ENCODE peak calls at places on chromosomes 1 and 21, in six cellular contexts. One of them, this sample, is unnamed.

GRCh38 chr1:41380979-41381690 is 19.9 kb downstream of the FOXO6 start:
- DNase-seq in cardiac muscle cell: no peak
- DNase-seq in uterus: peak; percentile 82
- DNase-seq in mammary epithelial cell: no peak
- DNase-seq in lung: no peak
- DNase-seq in esophagus squamous epithelium: no peak
- DNase-seq in this sample: peak; percentile 67

GRCh38 chr1:230002164-230002803 is 64.8 kb upstream of the GALNT2 start:
- DNase-seq in uterus: no peak
- DNase-seq in esophagus squamous epithelium: no peak
- DNase-seq in mammary epithelial cell: no peak
- DNase-seq in lung: no peak
- DNase-seq in cardiac muscle cell: no peak
- DNase-seq in this sample: peak; percentile 80

GRCh38 chr1:60970081-60970509 is 112.3 kb upstream of the NFIA start:
- DNase-seq in uterus: no peak
- DNase-seq in mammary epithelial cell: peak; percentile 46
- DNase-seq in cardiac muscle cell: peak; percentile 29
- DNase-seq in esophagus squamous epithelium: no peak
- DNase-seq in lung: no peak
- DNase-seq in this sample: no peak

GRCh38 chr1:9239622-9240401 is 5.2 kb downstream of the H6PD start:
- DNase-seq in cardiac muscle cell: no peak
- DNase-seq in esophagus squamous epithelium: no peak
- DNase-seq in mammary epithelial cell: peak; percentile 57
- DNase-seq in uterus: peak; percentile 66
- DNase-seq in lung: peak; percentile 68
- DNase-seq in this sample: peak; percentile 65

GRCh38 chr1:171772312-171772711 is 9.1 kb upstream of the METTL13 start:
- DNase-seq in mammary epithelial cell: no peak
- DNase-seq in esophagus squamous epithelium: no peak
- DNase-seq in cardiac muscle cell: no peak
- DNase-seq in lung: no peak
- DNase-seq in uterus: no peak
- DNase-seq in this sample: no peak

GRCh38 chr1:15948600-15949452 is 27.1 kb downstream of the ZBTB17 start:
- DNase-seq in cardiac muscle cell: no peak
- DNase-seq in uterus: peak; percentile 85
- DNase-seq in lung: peak; percentile 89
- DNase-seq in esophagus squamous epithelium: no peak
- DNase-seq in mammary epithelial cell: peak; percentile 94
- DNase-seq in this sample: peak; percentile 82

GRCh38 chr1:8026976-8027747 is 1.1 kb upstream of the ERRFI1 start:
- DNase-seq in uterus: peak; percentile 46
- DNase-seq in mammary epithelial cell: no peak
- DNase-seq in lung: peak; percentile 72
- DNase-seq in esophagus squamous epithelium: no peak
- DNase-seq in cardiac muscle cell: no peak
- DNase-seq in this sample: peak; percentile 38

GRCh38 chr1:12072741-12073140 is 9.6 kb downstream of the TNFRSF8 start:
- DNase-seq in mammary epithelial cell: no peak
- DNase-seq in uterus: no peak
- DNase-seq in lung: no peak
- DNase-seq in cardiac muscle cell: no peak
- DNase-seq in esophagus squamous epithelium: no peak
- DNase-seq in this sample: no peak

GRCh38 chr1:225415967-225416745 is 11.7 kb downstream of the LBR start:
- DNase-seq in uterus: no peak
- DNase-seq in lung: no peak
- DNase-seq in cardiac muscle cell: no peak
- DNase-seq in mammary epithelial cell: no peak
- DNase-seq in esophagus squamous epithelium: no peak
- DNase-seq in this sample: no peak

GRCh38 chr1:11869104-11869503 is 10.4 kb upstream of the NPPB start:
- DNase-seq in esophagus squamous epithelium: no peak
- DNase-seq in cardiac muscle cell: no peak
- DNase-seq in uterus: no peak
- DNase-seq in mammary epithelial cell: no peak
- DNase-seq in lung: no peak
- DNase-seq in this sample: no peak

GRCh38 chr1:14777516-14778506 is 179.3 kb downstream of the KAZN start:
- DNase-seq in mammary epithelial cell: no peak
- DNase-seq in cardiac muscle cell: no peak
- DNase-seq in uterus: no peak
- DNase-seq in esophagus squamous epithelium: no peak
- DNase-seq in lung: no peak
- DNase-seq in this sample: no peak

GRCh38 chr1:58477390-58477789 is 69.1 kb downstream of the OMA1 start:
- DNase-seq in lung: no peak
- DNase-seq in mammary epithelial cell: peak; percentile 34
- DNase-seq in esophagus squamous epithelium: no peak
- DNase-seq in uterus: no peak
- DNase-seq in cardiac muscle cell: no peak
- DNase-seq in this sample: no peak

GRCh38 chr1:245154429-245155185 is at the start of gene KIF26B:
- DNase-seq in cardiac muscle cell: peak; percentile 89
- DNase-seq in esophagus squamous epithelium: no peak
- DNase-seq in lung: no peak
- DNase-seq in mammary epithelial cell: peak; percentile 67
- DNase-seq in uterus: no peak
- DNase-seq in this sample: no peak

GRCh38 chr1:245156736-245157505 is 2.1 kb downstream of the KIF26B start:
- DNase-seq in lung: no peak
- DNase-seq in uterus: no peak
- DNase-seq in esophagus squamous epithelium: no peak
- DNase-seq in cardiac muscle cell: peak; percentile 30
- DNase-seq in mammary epithelial cell: peak; percentile 3
- DNase-seq in this sample: no peak

GRCh38 chr1:245156041-245156735 is 1.4 kb downstream of the KIF26B start:
- DNase-seq in uterus: peak; percentile 60
- DNase-seq in lung: peak; percentile 87
- DNase-seq in esophagus squamous epithelium: no peak
- DNase-seq in mammary epithelial cell: peak; percentile 82
- DNase-seq in cardiac muscle cell: peak; percentile 91
- DNase-seq in this sample: peak; percentile 77

GRCh38 chr1:245153645-245154428 is 948 bp upstream of the KIF26B start:
- DNase-seq in uterus: no peak
- DNase-seq in lung: no peak
- DNase-seq in mammary epithelial cell: peak; percentile 17
- DNase-seq in esophagus squamous epithelium: no peak
- DNase-seq in cardiac muscle cell: peak; percentile 67
- DNase-seq in this sample: peak; percentile 59

DNA sequence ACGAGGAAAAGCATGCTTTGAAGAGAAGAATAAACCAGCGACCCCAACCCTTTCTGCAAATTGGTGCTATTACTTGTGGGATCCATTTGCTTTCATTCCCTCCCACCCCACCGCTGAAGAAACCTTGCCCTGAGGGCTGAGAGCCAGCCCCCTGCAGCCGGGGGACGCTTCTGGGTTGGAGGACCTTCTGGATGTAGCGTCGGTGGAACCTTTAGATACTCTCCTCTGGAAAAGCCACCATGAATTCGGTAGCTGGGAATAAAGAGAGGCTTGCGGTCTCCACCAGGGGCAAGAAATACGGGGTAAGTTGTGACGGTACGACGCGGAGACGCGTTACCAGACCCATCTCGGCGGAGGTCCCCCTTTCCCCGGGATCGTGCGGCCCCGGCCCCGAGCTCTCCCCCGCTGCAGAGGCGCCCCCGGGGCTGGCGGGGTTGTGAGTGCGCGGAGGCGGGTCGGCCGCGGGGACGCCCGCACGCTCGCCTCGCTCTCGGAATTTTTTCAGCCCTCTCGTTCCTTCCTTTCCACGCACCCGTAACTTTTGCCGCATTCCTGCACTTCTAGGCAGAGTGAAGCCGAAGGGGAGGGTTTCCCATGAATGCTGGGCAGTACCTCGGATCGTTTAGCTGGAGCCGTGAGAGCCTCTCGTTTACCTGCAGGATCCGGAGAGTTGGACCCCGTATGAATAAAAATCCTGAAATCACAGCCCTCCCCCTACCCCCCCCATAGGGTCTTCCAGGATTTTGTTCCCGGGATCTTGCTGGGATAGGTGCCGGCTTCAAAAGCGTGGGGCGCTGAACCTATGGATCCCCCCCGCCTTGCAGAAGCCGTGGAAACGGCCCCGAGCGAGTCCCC is 628 bp downstream of the KIF26B start:
- DNase-seq in cardiac muscle cell: peak; percentile 53
- DNase-seq in lung: no peak
- DNase-seq in esophagus squamous epithelium: no peak
- DNase-seq in mammary epithelial cell: peak; percentile 29
- DNase-seq in uterus: no peak
- DNase-seq in this sample: no peak
- H3K27me3 ChIP-seq in cardiac muscle cell: no peaks in the 10 kb centered on the region
- H3K27me3 ChIP-seq in lung: no peaks in the 10 kb centered on the region
- H3K27me3 ChIP-seq in esophagus squamous epithelium: peaks cover 87% of the 10 kb centered on the region
- H3K27me3 ChIP-seq in mammary epithelial cell: no peaks in the 10 kb centered on the region
- H3K27me3 ChIP-seq in uterus: peaks cover 6% of the 10 kb centered on the region
- H3K27me3 ChIP-seq in this sample: no peaks in the 10 kb centered on the region

GRCh38 chr1:109704173-109704572 is 7.9 kb upstream of the GSTM5 start:
- DNase-seq in uterus: no peak
- DNase-seq in mammary epithelial cell: no peak
- DNase-seq in lung: no peak
- DNase-seq in esophagus squamous epithelium: no peak
- DNase-seq in cardiac muscle cell: no peak
- DNase-seq in this sample: no peak

DNA sequence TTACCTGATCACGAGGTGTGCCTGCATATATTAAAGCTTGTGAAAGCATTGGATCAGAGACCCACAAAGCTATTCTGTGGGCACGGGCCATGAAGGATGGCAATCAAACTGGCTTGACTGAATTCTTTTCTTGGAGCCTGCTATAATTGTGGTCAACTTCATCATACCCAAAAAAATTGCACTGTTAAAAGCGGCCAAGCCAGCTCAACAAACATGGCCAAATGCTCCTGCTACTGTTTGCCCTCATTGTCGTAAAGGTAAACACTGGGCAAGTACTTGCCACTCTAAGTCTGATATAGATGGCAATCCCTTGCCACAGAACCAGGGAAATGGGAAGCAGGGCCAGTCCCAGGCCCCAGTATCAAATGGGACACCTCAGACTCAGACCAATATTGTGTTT is 6.6 kb upstream of the GSTM5 start:
- DNase-seq in cardiac muscle cell: no peak
- DNase-seq in lung: peak; percentile 28
- DNase-seq in esophagus squamous epithelium: no peak
- DNase-seq in mammary epithelial cell: no peak
- DNase-seq in uterus: no peak
- DNase-seq in this sample: no peak
- H3K9me3 ChIP-seq in cardiac muscle cell: no peaks in the 10 kb centered on the region
- H3K9me3 ChIP-seq in lung: no peaks in the 10 kb centered on the region
- H3K9me3 ChIP-seq in esophagus squamous epithelium: peaks cover 26% of the 10 kb centered on the region
- H3K9me3 ChIP-seq in mammary epithelial cell: peaks cover 3% of the 10 kb centered on the region
- H3K9me3 ChIP-seq in uterus: no peaks in the 10 kb centered on the region
- H3K9me3 ChIP-seq in this sample: no peaks in the 10 kb centered on the region

DNA sequence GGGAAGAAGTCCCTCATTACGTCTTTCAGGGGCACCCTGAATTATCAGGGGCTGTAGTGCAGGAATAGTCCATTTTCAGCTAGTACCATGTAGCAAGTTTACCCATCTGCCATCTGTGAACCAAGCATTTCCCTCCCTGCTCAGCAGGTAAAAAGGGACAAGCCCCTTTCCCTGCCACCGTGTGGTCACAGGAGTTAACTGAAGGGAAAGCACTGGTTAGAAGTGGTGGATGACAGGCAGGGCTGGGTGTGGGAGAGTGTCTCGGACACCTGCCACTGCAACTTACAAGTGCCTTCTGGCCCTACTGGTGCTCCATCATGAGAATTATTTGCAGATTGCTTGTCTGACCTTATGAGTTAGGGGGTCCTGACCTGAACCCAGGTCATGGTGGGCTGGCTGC is 32.0 kb upstream of the IGSF5 start:
- DNase-seq in esophagus squamous epithelium: no peak
- DNase-seq in cardiac muscle cell: peak; percentile 72
- DNase-seq in uterus: no peak
- DNase-seq in mammary epithelial cell: no peak
- DNase-seq in lung: no peak
- DNase-seq in this sample: no peak
- H3K27me3 ChIP-seq in esophagus squamous epithelium: peaks cover 6% of the 10 kb centered on the region
- H3K27me3 ChIP-seq in cardiac muscle cell: no peaks in the 10 kb centered on the region
- H3K27me3 ChIP-seq in uterus: no peaks in the 10 kb centered on the region
- H3K27me3 ChIP-seq in mammary epithelial cell: no peaks in the 10 kb centered on the region
- H3K27me3 ChIP-seq in lung: no peaks in the 10 kb centered on the region
- H3K27me3 ChIP-seq in this sample: peaks cover 3% of the 10 kb centered on the region

DNA sequence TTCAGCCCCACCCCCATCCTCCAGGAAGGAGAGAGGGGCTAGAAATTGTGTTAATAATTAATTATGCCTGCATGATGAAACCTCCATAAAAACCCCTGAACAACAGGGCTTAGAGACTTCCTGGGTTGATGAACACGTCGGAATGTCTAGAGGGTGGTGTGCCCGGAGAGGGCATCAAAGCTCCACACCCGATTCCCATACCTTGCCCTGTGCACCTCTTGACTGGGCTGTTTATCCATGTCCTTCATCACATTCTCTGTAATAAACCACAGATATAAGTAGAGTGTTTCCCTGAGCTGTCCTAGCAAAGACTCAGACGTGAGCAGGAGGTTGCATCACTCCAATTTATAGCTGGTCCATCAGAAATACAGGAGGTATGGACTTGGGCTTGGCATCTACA is 624.0 kb downstream of the NPHP4 start:
- DNase-seq in esophagus squamous epithelium: no peak
- DNase-seq in cardiac muscle cell: no peak
- DNase-seq in lung: no peak
- DNase-seq in mammary epithelial cell: no peak
- DNase-seq in uterus: no peak
- DNase-seq in this sample: no peak
- H3K9me3 ChIP-seq in esophagus squamous epithelium: peaks cover 5% of the 10 kb centered on the region
- H3K9me3 ChIP-seq in cardiac muscle cell: no peaks in the 10 kb centered on the region
- H3K9me3 ChIP-seq in lung: peaks cover 7% of the 10 kb centered on the region
- H3K9me3 ChIP-seq in mammary epithelial cell: peaks cover 17% of the 10 kb centered on the region
- H3K9me3 ChIP-seq in uterus: no peaks in the 10 kb centered on the region
- H3K9me3 ChIP-seq in this sample: no peaks in the 10 kb centered on the region

GRCh38 chr1:18654599-18654998 is 24.0 kb downstream of the PAX7 start:
- DNase-seq in uterus: no peak
- DNase-seq in cardiac muscle cell: no peak
- DNase-seq in lung: no peak
- DNase-seq in esophagus squamous epithelium: no peak
- DNase-seq in mammary epithelial cell: no peak
- DNase-seq in this sample: no peak
- H3K27me3 ChIP-seq in uterus: no peaks in the 10 kb centered on the region
- H3K27me3 ChIP-seq in cardiac muscle cell: peaks cover 96% of the 10 kb centered on the region
- H3K27me3 ChIP-seq in lung: peaks cover 8% of the 10 kb centered on the region
- H3K27me3 ChIP-seq in esophagus squamous epithelium: peaks cover 100% of the 10 kb centered on the region
- H3K27me3 ChIP-seq in mammary epithelial cell: peaks cover 8% of the 10 kb centered on the region
- H3K27me3 ChIP-seq in this sample: peaks cover 44% of the 10 kb centered on the region

DNA sequence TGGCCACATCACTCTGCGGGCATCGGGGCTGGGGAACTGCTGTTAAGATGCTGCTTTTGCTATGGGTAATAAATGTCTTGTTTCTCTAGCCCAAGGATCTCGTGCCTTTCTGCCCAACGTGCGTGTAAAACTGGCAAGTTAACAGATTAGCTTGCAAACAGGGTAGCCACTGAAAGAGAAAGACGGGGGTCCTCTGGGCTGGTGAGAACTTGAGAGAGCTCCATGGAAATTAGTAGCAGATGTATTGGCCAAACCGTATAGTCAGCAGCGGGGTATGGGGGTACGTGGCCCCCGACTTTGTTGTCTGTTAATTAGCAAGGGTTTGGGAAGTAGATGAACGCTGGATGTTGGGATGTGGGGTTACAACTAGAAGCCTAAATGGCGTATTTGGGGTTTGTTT is 32.1 kb upstream of the C1orf174 start:
- DNase-seq in cardiac muscle cell: no peak
- DNase-seq in mammary epithelial cell: no peak
- DNase-seq in esophagus squamous epithelium: no peak
- DNase-seq in lung: no peak
- DNase-seq in uterus: no peak
- DNase-seq in this sample: no peak
- H3K9me3 ChIP-seq in cardiac muscle cell: no peaks in the 10 kb centered on the region
- H3K9me3 ChIP-seq in mammary epithelial cell: peaks cover 4% of the 10 kb centered on the region
- H3K9me3 ChIP-seq in esophagus squamous epithelium: peaks cover under 1% of the 10 kb centered on the region
- H3K9me3 ChIP-seq in lung: no peaks in the 10 kb centered on the region
- H3K9me3 ChIP-seq in uterus: no peaks in the 10 kb centered on the region
- H3K9me3 ChIP-seq in this sample: no peaks in the 10 kb centered on the region